ENCODE peak calls at places on chromosomes 13 and 19, in four cellular contexts. N is A172, J is EL, Z is hypothalamus. D is an unnamed sample.

GRCh38 chr19:17779281-17779930 is 15.5 kb upstream of the B3GNT3 start:
- DNase-seq in Z (no peak), J (peak), N (no peak), D (no peak)

GRCh38 chr13:107669356-107669755 is 546.0 kb downstream of the LIG4 start:
- DNase-seq in N (peak), Z (no peak), J (no peak), D (peak)

GRCh38 chr19:49157445-49158224 is at the start of gene TRPM4:
- DNase-seq in Z (peak), J (peak), N (no peak), D (peak)

GRCh38 chr13:65605386-65605785 is 1624.8 kb downstream of the PCDH9 start:
- DNase-seq in N (no peak), J (no peak), Z (no peak), D (no peak)

GRCh38 chr19:13098291-13099072 is 4.2 kb downstream of the LYL1 start:
- DNase-seq in Z (no peak), N (no peak), J (peak), D (no peak)

GRCh38 chr19:8391274-8392016 is 1.3 kb downstream of the RAB11B start:
- DNase-seq in J (no peak), Z (no peak), N (no peak), D (no peak)

GRCh38 chr19:55809381-55810058 is 22.3 kb downstream of the NLRP11 start:
- DNase-seq in J (peak), N (peak), Z (peak), D (peak)

GRCh38 chr13:69124996-69125395 is 982.6 kb upstream of the ATXN8OS start:
- DNase-seq in N (peak), Z (no peak), J (no peak), D (no peak)

GRCh38 chr19:42206871-42207755 is 10.4 kb downstream of the DEDD2 start:
- DNase-seq in Z (no peak), N (peak), J (peak), D (peak)

GRCh38 chr13:52162279-52163101 is 3.1 kb upstream of the NEK3 start:
- DNase-seq in J (peak), N (peak), Z (no peak), D (peak)

GRCh38 chr19:955803-956746 is 28.1 kb upstream of the WDR18 start:
- DNase-seq in N (peak), J (no peak), Z (no peak), D (no peak)

GRCh38 chr19:58037927-58038687 is 4.3 kb downstream of the ZSCAN1 start:
- DNase-seq in Z (peak), J (no peak), N (no peak), D (peak)

GRCh38 chr19:17553256-17553655 is 2.2 kb upstream of the COLGALT1 start:
- DNase-seq in J (peak), Z (no peak), N (peak), D (peak)

GRCh38 chr13:85519363-85519762 is 279.9 kb downstream of the SLITRK6 start:
- DNase-seq in Z (no peak), J (no peak), N (no peak), D (no peak)

GRCh38 chr13:32600891-32601290 is 14.6 kb downstream of the PDS5B start:
- DNase-seq in N (no peak), J (no peak), Z (no peak), D (no peak)

GRCh38 chr19:17302391-17303166 is 646 bp downstream of the ABHD8 start:
- DNase-seq in N (no peak), J (no peak), Z (peak), D (no peak)

GRCh38 chr19:17703823-17704463 is 15.3 kb upstream of the MAP1S start:
- DNase-seq in N (no peak), Z (peak), J (peak), D (no peak)

GRCh38 chr13:94020833-94021232 is 458.6 kb downstream of the DCT start:
- DNase-seq in J (peak), N (peak), Z (no peak), D (peak)

GRCh38 chr13:45851171-45851889 is at the start of gene SIAH3:
- DNase-seq in N (no peak), Z (peak), J (peak), D (peak)

GRCh38 chr19:45177817-45178261 is at the start of gene TRAPPC6A:
- DNase-seq in J (peak), N (no peak), Z (no peak), D (peak)

GRCh38 chr19:35291259-35291658 is 702 bp upstream of the MAG start:
- DNase-seq in Z (no peak), N (no peak), J (no peak), D (no peak)

GRCh38 chr19:19866599-19867248 is 1.0 kb downstream of the ZNF253 start:
- DNase-seq in N (no peak), J (peak), Z (no peak), D (no peak)

GRCh38 chr13:81778350-81778749 is 1437.4 kb upstream of the SPRY2 start:
- DNase-seq in N (no peak), J (no peak), Z (no peak), D (no peak)

GRCh38 chr13:74287672-74288169 is 153.5 kb upstream of the KLF12 start:
- DNase-seq in Z (peak), N (peak), J (peak), D (peak)

GRCh38 chr19:33350538-33351309 is 22.8 kb upstream of the CEBPG start:
- DNase-seq in J (peak), Z (no peak), N (no peak), D (peak)

GRCh38 chr13:18212873-18213272 is 968.8 kb downstream of the TUBA3C start:
- DNase-seq in N (no peak), Z (no peak), J (peak), D (no peak)

GRCh38 chr13:44403720-44404063 is 30.1 kb downstream of the SERP2 start:
- DNase-seq in J (no peak), Z (no peak), N (no peak), D (peak)

GRCh38 chr19:29675650-29676186 is 10.5 kb downstream of the PLEKHF1 start:
- DNase-seq in N (no peak), Z (peak), J (no peak), D (no peak)

D was measured in M059J.